ENCODE peak calls at places on chromosomes 7 and 10, in ten cellular contexts. H is tibial artery, B is left ventricle myocardium inferior, J is dorsolateral prefrontal cortex, F is AG04450, D is stomach, L is bronchial epithelial cell, O is breast epithelium, I is aorta, Z is ovary. M is an unnamed sample.

GRCh38 chr7:92667816-92668540 is 77.8 kb upstream of the FAM133B start:
- DNase-seq in H (no peak), D (no peak), Z (no peak), F (peak), O (no peak), I (no peak), J (no peak), L (peak), B (no peak), M (no peak)

GRCh38 chr7:55066479-55066878 is 47.7 kb downstream of the EGFR start:
- DNase-seq in O (no peak), F (no peak), J (no peak), I (no peak), Z (no peak), L (no peak), H (no peak), B (no peak), D (no peak), M (no peak)

GRCh38 chr10:3493621-3494020 is 291.4 kb downstream of the KLF6 start:
- DNase-seq in D (no peak), F (no peak), B (no peak), O (no peak), J (no peak), H (no peak), L (peak), I (no peak), Z (no peak), M (no peak)

GRCh38 chr10:50556238-50557120 is 67.3 kb downstream of the SGMS1 start:
- DNase-seq in F (no peak), I (no peak), Z (no peak), J (no peak), H (no peak), B (no peak), D (no peak), L (no peak), O (no peak), M (no peak)

GRCh38 chr7:22640269-22640668 is 86.7 kb upstream of the IL6 start:
- DNase-seq in F (no peak), D (no peak), Z (no peak), L (no peak), J (no peak), H (no peak), O (no peak), B (no peak), I (no peak), M (no peak)

GRCh38 chr10:74738985-74739567 is 87.3 kb upstream of the KAT6B start:
- DNase-seq in D (no peak), B (no peak), O (no peak), F (no peak), H (no peak), L (peak), J (no peak), I (no peak), Z (no peak), M (peak)

GRCh38 chr10:30371954-30372353 is 22.9 kb upstream of the MTPAP start:
- DNase-seq in Z (no peak), J (no peak), H (no peak), O (no peak), B (no peak), L (no peak), I (no peak), D (no peak), F (no peak), M (peak)

GRCh38 chr7:130008941-130009847 is 42.0 kb downstream of the ZC3HC1 start:
- DNase-seq in D (peak), L (peak), I (peak), B (no peak), O (peak), J (no peak), F (no peak), H (no peak), Z (no peak), M (no peak)

GRCh38 chr10:126336786-126337185 is 51.5 kb downstream of the ADAM12 start:
- DNase-seq in L (no peak), B (no peak), H (no peak), O (no peak), D (no peak), F (no peak), Z (no peak), I (no peak), J (no peak), M (peak)

GRCh38 chr10:73262105-73262730 is 9.8 kb upstream of the MRPS16 start:
- DNase-seq in F (peak), J (no peak), L (peak), B (no peak), Z (no peak), O (no peak), I (no peak), H (no peak), D (no peak), M (no peak)

GRCh38 chr10:45239642-45240041 is 75.8 kb downstream of the OR13A1 start:
- DNase-seq in L (no peak), F (no peak), I (no peak), Z (no peak), D (no peak), H (no peak), B (no peak), J (no peak), O (no peak), M (peak)

GRCh38 chr7:2032876-2033407 is 199.8 kb downstream of the MAD1L1 start:
- DNase-seq in J (no peak), D (no peak), Z (no peak), H (no peak), B (peak), F (no peak), I (no peak), L (no peak), O (no peak), M (no peak)

GRCh38 chr7:150996289-150997074 is 5.7 kb downstream of the NOS3 start:
- DNase-seq in L (no peak), I (no peak), H (no peak), O (no peak), D (no peak), B (no peak), J (no peak), Z (no peak), F (no peak), M (no peak)

GRCh38 chr10:1920127-1920526 is 182.8 kb upstream of the ADARB2 start:
- DNase-seq in H (no peak), Z (no peak), D (no peak), O (no peak), F (no peak), I (no peak), L (no peak), J (no peak), B (no peak), M (no peak)

GRCh38 chr7:117308891-117309290 is 14.0 kb downstream of the WNT2 start:
- DNase-seq in J (no peak), L (no peak), O (no peak), D (no peak), F (no peak), H (no peak), I (no peak), B (no peak), Z (no peak), M (peak)

GRCh38 chr7:117319211-117319610 is 3.6 kb downstream of the WNT2 start:
- DNase-seq in Z (no peak), F (no peak), L (no peak), J (no peak), B (no peak), I (no peak), O (no peak), H (no peak), D (no peak), M (no peak)

GRCh38 chr7:117312593-117312992 is 10.3 kb downstream of the WNT2 start:
- DNase-seq in F (no peak), J (no peak), O (no peak), Z (no peak), H (no peak), I (no peak), D (no peak), B (no peak), L (no peak), M (no peak)

DNA sequence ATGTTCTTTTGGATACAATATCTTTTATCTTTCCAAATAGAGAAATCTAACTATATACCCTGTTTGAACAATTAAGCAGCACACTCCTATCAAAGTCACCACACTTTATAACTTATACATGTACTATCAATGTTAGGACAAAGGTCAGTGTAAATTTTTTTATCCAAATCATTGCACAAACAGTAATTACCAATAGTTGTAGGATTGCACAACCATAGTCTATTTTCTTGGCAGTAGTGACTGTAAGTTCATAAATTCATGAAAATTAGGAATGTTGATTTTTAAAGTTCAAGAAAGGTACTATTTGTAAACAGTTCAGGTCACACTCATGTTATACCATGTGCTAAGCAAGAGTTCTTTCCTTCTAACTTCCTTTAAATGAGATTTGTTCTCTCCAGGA is 9.3 kb downstream of the WNT2 start:
- DNase-seq in L (no peak), D (no peak), Z (no peak), B (no peak), O (no peak), H (no peak), F (no peak), I (no peak), J (no peak), M (no peak)
- H3K4me3 ChIP-seq in L (no peak), D (no peak), Z (no peak), B (no peak), O (no peak), H (no peak), F (no peak), I (no peak), J (no peak), M (no peak)

GRCh38 chr10:35933940-35934636 is 292.0 kb upstream of the FZD8 start:
- DNase-seq in O (no peak), J (no peak), B (no peak), Z (no peak), I (no peak), F (no peak), H (no peak), L (no peak), D (no peak), M (no peak)
- H3K4me3 ChIP-seq in O (no peak), J (no peak), B (no peak), Z (no peak), I (no peak), F (no peak), H (no peak), L (no peak), D (no peak), M (no peak)

DNA sequence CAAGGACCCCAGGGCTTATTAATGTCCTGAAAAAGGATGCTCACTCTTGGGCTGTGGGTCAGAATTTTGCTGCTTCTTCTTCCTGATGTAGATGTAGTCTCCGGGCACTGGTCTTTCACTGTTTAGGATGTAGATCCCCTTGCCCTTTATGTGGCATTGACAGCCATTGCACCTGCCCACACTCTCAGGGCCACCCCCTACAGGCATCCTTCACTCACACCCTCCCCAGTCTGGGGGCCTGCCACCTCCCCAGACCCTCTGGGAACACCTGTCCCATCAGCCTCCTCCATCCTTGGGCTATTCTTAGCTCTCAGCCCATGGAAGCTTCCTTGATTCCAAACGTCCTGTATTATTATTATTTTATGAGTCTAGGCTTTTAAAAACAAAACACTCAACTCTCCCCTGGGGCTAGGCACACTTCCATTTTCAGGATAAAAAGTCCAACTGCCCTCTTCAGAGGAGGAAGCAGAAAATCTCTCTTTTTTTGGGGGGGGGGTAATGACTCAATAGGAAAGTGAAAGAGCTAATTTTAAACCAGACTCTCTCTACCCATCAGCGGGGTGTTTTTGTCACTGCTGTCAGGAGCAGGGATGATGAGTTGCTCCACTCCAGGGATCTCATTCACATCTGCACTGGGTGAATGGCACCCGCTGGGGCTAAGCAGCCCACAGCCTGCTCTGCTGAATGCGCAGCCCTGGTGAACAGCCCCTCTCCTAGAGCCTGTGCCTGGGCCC is 11.5 kb upstream of the KLRG2 start:
- DNase-seq in Z (no peak), H (no peak), L (no peak), D (no peak), B (no peak), J (no peak), O (no peak), I (no peak), F (no peak), M (no peak)
- H3K4me3 ChIP-seq in Z (no peak), H (no peak), L (no peak), D (no peak), B (no peak), J (no peak), O (no peak), I (no peak), F (no peak), M (no peak)

GRCh38 chr10:31942435-31942834 is 13.8 kb upstream of the ARHGAP12 start:
- DNase-seq in O (no peak), Z (no peak), D (no peak), J (no peak), H (no peak), L (no peak), F (no peak), B (no peak), I (no peak), M (no peak)
- H3K4me3 ChIP-seq in O (no peak), Z (no peak), D (no peak), J (no peak), H (no peak), L (no peak), F (no peak), B (no peak), I (no peak), M (no peak)

GRCh38 chr7:48628950-48629349 is 295.4 kb upstream of the CDC14C start:
- DNase-seq in D (no peak), B (no peak), O (no peak), J (no peak), F (no peak), I (no peak), Z (no peak), L (no peak), H (no peak), M (no peak)
- H3K4me3 ChIP-seq in D (no peak), B (no peak), O (no peak), J (no peak), F (no peak), I (no peak), Z (no peak), L (no peak), H (no peak), M (no peak)

GRCh38 chr10:102775973-102776669 is 32.4 kb downstream of the WBP1L start:
- DNase-seq in Z (peak), J (peak), O (no peak), B (peak), H (peak), L (peak), F (peak), I (peak), D (peak), M (peak)

GRCh38 chr10:102776779-102777417 is 33.1 kb downstream of the WBP1L start:
- DNase-seq in L (peak), B (peak), F (peak), O (peak), J (peak), I (peak), Z (peak), D (peak), H (peak), M (peak)

GRCh38 chr10:102773320-102773719 is 29.6 kb downstream of the WBP1L start:
- DNase-seq in J (no peak), O (no peak), L (no peak), B (no peak), D (no peak), I (no peak), Z (no peak), F (no peak), H (no peak), M (no peak)

GRCh38 chr10:102773986-102774385 is 30.2 kb downstream of the WBP1L start:
- DNase-seq in O (no peak), Z (no peak), B (peak), D (no peak), L (no peak), H (peak), I (peak), F (no peak), J (no peak), M (no peak)

GRCh38 chr10:102775201-102775972 is 31.6 kb downstream of the WBP1L start:
- DNase-seq in O (no peak), H (peak), L (no peak), Z (peak), I (peak), B (peak), D (no peak), F (no peak), J (no peak), M (peak)
- H3K4me3 ChIP-seq in O (peak), H (peak), L (no peak), Z (peak), I (no peak), B (peak), D (peak), F (peak), J (peak), M (peak)

GRCh38 chr7:47474211-47474936 is 107.5 kb downstream of the TNS3 start:
- DNase-seq in I (peak), H (no peak), F (no peak), L (no peak), O (no peak), J (no peak), Z (no peak), B (no peak), D (no peak), M (no peak)
- H3K4me3 ChIP-seq in I (no peak), H (no peak), F (no peak), L (no peak), O (no peak), J (no peak), Z (no peak), B (peak), D (no peak), M (no peak)